ENCODE peak calls at places on chromosomes 13 and 19, in ten cellular contexts. One of them, this sample, is unnamed.

GRCh38 chr19:18743281-18743825 is 47.8 kb downstream of the COMP start:
- DNase-seq in CD4-positive, CD25-positive, alpha-beta regulatory T cell: no peak
- DNase-seq in progenitor cell of endocrine pancreas: no peak
- DNase-seq in activated naive CD4-positive, alpha-beta T cell treated with anti-CD3 and anti-CD28 coated beads, Interleukin-2, amount 10 ng/mL, durations not matched to agents 7 days and 5 days: no peak
- DNase-seq in A549: no peak
- DNase-seq in GM13976: no peak
- DNase-seq in mammary epithelial cell: no peak
- DNase-seq in CD8-positive, alpha-beta memory T cell: no peak
- DNase-seq in NCI-H510A treated with DMSO at 0.1 percent for 48 hours: no peak
- DNase-seq in BJ: no peak
- DNase-seq in this sample: no peak

GRCh38 chr13:109700176-109700575 is 86.2 kb downstream of the IRS2 start:
- DNase-seq in CD4-positive, CD25-positive, alpha-beta regulatory T cell: no peak
- DNase-seq in progenitor cell of endocrine pancreas: no peak
- DNase-seq in activated naive CD4-positive, alpha-beta T cell treated with anti-CD3 and anti-CD28 coated beads, Interleukin-2, amount 10 ng/mL, durations not matched to agents 7 days and 5 days: no peak
- DNase-seq in A549: peak; percentile 63
- DNase-seq in GM13976: no peak
- DNase-seq in mammary epithelial cell: peak; percentile 54
- DNase-seq in CD8-positive, alpha-beta memory T cell: no peak
- DNase-seq in NCI-H510A treated with DMSO at 0.1 percent for 48 hours: peak; percentile 76
- DNase-seq in BJ: no peak
- DNase-seq in this sample: peak; percentile 97

GRCh38 chr13:51017516-51017915 is 93.6 kb downstream of the C13orf42 start:
- DNase-seq in CD4-positive, CD25-positive, alpha-beta regulatory T cell: no peak
- DNase-seq in progenitor cell of endocrine pancreas: no peak
- DNase-seq in activated naive CD4-positive, alpha-beta T cell treated with anti-CD3 and anti-CD28 coated beads, Interleukin-2, amount 10 ng/mL, durations not matched to agents 7 days and 5 days: no peak
- DNase-seq in A549: no peak
- DNase-seq in GM13976: no peak
- DNase-seq in mammary epithelial cell: no peak
- DNase-seq in CD8-positive, alpha-beta memory T cell: no peak
- DNase-seq in NCI-H510A treated with DMSO at 0.1 percent for 48 hours: no peak
- DNase-seq in BJ: no peak
- DNase-seq in this sample: no peak

GRCh38 chr13:42398542-42398941 is 126.6 kb downstream of the AKAP11 start:
- DNase-seq in CD4-positive, CD25-positive, alpha-beta regulatory T cell: no peak
- DNase-seq in progenitor cell of endocrine pancreas: no peak
- DNase-seq in activated naive CD4-positive, alpha-beta T cell treated with anti-CD3 and anti-CD28 coated beads, Interleukin-2, amount 10 ng/mL, durations not matched to agents 7 days and 5 days: no peak
- DNase-seq in A549: no peak
- DNase-seq in GM13976: no peak
- DNase-seq in mammary epithelial cell: no peak
- DNase-seq in CD8-positive, alpha-beta memory T cell: no peak
- DNase-seq in NCI-H510A treated with DMSO at 0.1 percent for 48 hours: no peak
- DNase-seq in BJ: no peak
- DNase-seq in this sample: no peak

GRCh38 chr19:17340302-17340870 is 3.0 kb downstream of the GTPBP3 start:
- DNase-seq in CD4-positive, CD25-positive, alpha-beta regulatory T cell: no peak
- DNase-seq in progenitor cell of endocrine pancreas: no peak
- DNase-seq in activated naive CD4-positive, alpha-beta T cell treated with anti-CD3 and anti-CD28 coated beads, Interleukin-2, amount 10 ng/mL, durations not matched to agents 7 days and 5 days: no peak
- DNase-seq in A549: peak; percentile 47
- DNase-seq in GM13976: no peak
- DNase-seq in mammary epithelial cell: no peak
- DNase-seq in CD8-positive, alpha-beta memory T cell: no peak
- DNase-seq in NCI-H510A treated with DMSO at 0.1 percent for 48 hours: no peak
- DNase-seq in BJ: no peak
- DNase-seq in this sample: peak; percentile 31

GRCh38 chr13:53250272-53250875 is 221.8 kb downstream of the OLFM4 start:
- DNase-seq in CD4-positive, CD25-positive, alpha-beta regulatory T cell: peak; percentile 21
- DNase-seq in progenitor cell of endocrine pancreas: peak; percentile 12
- DNase-seq in activated naive CD4-positive, alpha-beta T cell treated with anti-CD3 and anti-CD28 coated beads, Interleukin-2, amount 10 ng/mL, durations not matched to agents 7 days and 5 days: peak; percentile 24
- DNase-seq in A549: peak; percentile 65
- DNase-seq in GM13976: peak; percentile 33
- DNase-seq in mammary epithelial cell: peak; percentile 56
- DNase-seq in CD8-positive, alpha-beta memory T cell: no peak
- DNase-seq in NCI-H510A treated with DMSO at 0.1 percent for 48 hours: peak; percentile 69
- DNase-seq in BJ: peak; percentile 1
- DNase-seq in this sample: peak; percentile 32

GRCh38 chr13:96460571-96460970 is 370.7 kb downstream of the HS6ST3 start:
- DNase-seq in CD4-positive, CD25-positive, alpha-beta regulatory T cell: no peak
- DNase-seq in progenitor cell of endocrine pancreas: no peak
- DNase-seq in activated naive CD4-positive, alpha-beta T cell treated with anti-CD3 and anti-CD28 coated beads, Interleukin-2, amount 10 ng/mL, durations not matched to agents 7 days and 5 days: no peak
- DNase-seq in A549: no peak
- DNase-seq in GM13976: no peak
- DNase-seq in mammary epithelial cell: no peak
- DNase-seq in CD8-positive, alpha-beta memory T cell: no peak
- DNase-seq in NCI-H510A treated with DMSO at 0.1 percent for 48 hours: peak; percentile 50
- DNase-seq in BJ: no peak
- DNase-seq in this sample: no peak

GRCh38 chr19:30332445-30333234 is 39.5 kb upstream of the ZNF536 start:
- DNase-seq in CD4-positive, CD25-positive, alpha-beta regulatory T cell: no peak
- DNase-seq in progenitor cell of endocrine pancreas: no peak
- DNase-seq in activated naive CD4-positive, alpha-beta T cell treated with anti-CD3 and anti-CD28 coated beads, Interleukin-2, amount 10 ng/mL, durations not matched to agents 7 days and 5 days: no peak
- DNase-seq in A549: no peak
- DNase-seq in GM13976: no peak
- DNase-seq in mammary epithelial cell: no peak
- DNase-seq in CD8-positive, alpha-beta memory T cell: no peak
- DNase-seq in NCI-H510A treated with DMSO at 0.1 percent for 48 hours: no peak
- DNase-seq in BJ: no peak
- DNase-seq in this sample: no peak

GRCh38 chr13:74074723-74075122 is 59.5 kb downstream of the KLF12 start:
- DNase-seq in CD4-positive, CD25-positive, alpha-beta regulatory T cell: no peak
- DNase-seq in progenitor cell of endocrine pancreas: no peak
- DNase-seq in activated naive CD4-positive, alpha-beta T cell treated with anti-CD3 and anti-CD28 coated beads, Interleukin-2, amount 10 ng/mL, durations not matched to agents 7 days and 5 days: no peak
- DNase-seq in A549: no peak
- DNase-seq in GM13976: no peak
- DNase-seq in mammary epithelial cell: peak; percentile 24
- DNase-seq in CD8-positive, alpha-beta memory T cell: no peak
- DNase-seq in NCI-H510A treated with DMSO at 0.1 percent for 48 hours: no peak
- DNase-seq in BJ: no peak
- DNase-seq in this sample: no peak